ENCODE peak calls at places on chromosomes 1 and 21, in four cellular contexts. One of them, this sample, is unnamed.
A peak's percentile ranks its signal among the peaks of the same experiment; 100 is the strongest.

GRCh38 chr21:28727809-28728208 is 264.9 kb downstream of the LTN1 start:
- DNase-seq in K562: no peak
- DNase-seq in H1: no peak
- DNase-seq in A549: no peak
- DNase-seq in this sample: no peak

GRCh38 chr1:11150326-11150725 is 38.8 kb upstream of the ANGPTL7 start:
- DNase-seq in H1: no peak
- DNase-seq in K562: no peak
- DNase-seq in A549: no peak
- DNase-seq in this sample: no peak

GRCh38 chr1:45243476-45244343 is 37.3 kb upstream of the ZSWIM5 start:
- DNase-seq in K562: no peak
- DNase-seq in A549: no peak
- DNase-seq in H1: no peak
- DNase-seq in this sample: no peak

GRCh38 chr1:151133339-151133761 is 13.1 kb downstream of the SEMA6C start:
- DNase-seq in H1: no peak
- DNase-seq in K562: peak; percentile 12
- DNase-seq in A549: no peak
- DNase-seq in this sample: no peak

GRCh38 chr1:17016317-17016661 is 4.6 kb upstream of the ATP13A2 start:
- DNase-seq in A549: no peak
- DNase-seq in H1: no peak
- DNase-seq in K562: no peak
- DNase-seq in this sample: no peak

GRCh38 chr1:145785481-145785880 is 38.4 kb downstream of the RNF115 start:
- DNase-seq in A549: no peak
- DNase-seq in H1: no peak
- DNase-seq in K562: no peak
- DNase-seq in this sample: no peak

GRCh38 chr1:221921936-221922335 is 180.0 kb upstream of the DUSP10 start:
- DNase-seq in H1: no peak
- DNase-seq in A549: no peak
- DNase-seq in K562: no peak
- DNase-seq in this sample: no peak

GRCh38 chr1:205251576-205251975 is 23.8 kb downstream of the TMCC2 start:
- DNase-seq in H1: no peak
- DNase-seq in K562: no peak
- DNase-seq in A549: no peak
- DNase-seq in this sample: no peak

GRCh38 chr1:65027699-65028358 is 61.5 kb upstream of the JAK1 start:
- DNase-seq in K562: no peak
- DNase-seq in A549: no peak
- DNase-seq in H1: no peak
- DNase-seq in this sample: no peak

GRCh38 chr1:60171793-60172192 is 98.2 kb upstream of the C1orf87 start:
- DNase-seq in A549: no peak
- DNase-seq in H1: no peak
- DNase-seq in K562: no peak
- DNase-seq in this sample: no peak

GRCh38 chr1:12369258-12369657 is 139.4 kb downstream of the VPS13D start:
- DNase-seq in A549: no peak
- DNase-seq in H1: no peak
- DNase-seq in K562: no peak
- DNase-seq in this sample: peak; percentile 66

GRCh38 chr1:146032613-146033219 is 11.2 kb upstream of the HJV start:
- DNase-seq in H1: no peak
- DNase-seq in K562: peak; percentile 36
- DNase-seq in A549: no peak
- DNase-seq in this sample: peak; percentile 59

GRCh38 chr1:211735208-211736170 is 60.1 kb upstream of the NEK2 start:
- DNase-seq in K562: peak; percentile 64
- DNase-seq in H1: no peak
- DNase-seq in A549: peak; percentile 95
- DNase-seq in this sample: peak; percentile 17

GRCh38 chr1:6440198-6441126 is 15.9 kb downstream of the ESPN start:
- DNase-seq in K562: peak; percentile 97
- DNase-seq in A549: no peak
- DNase-seq in H1: no peak
- DNase-seq in this sample: peak; percentile 48

GRCh38 chr1:10649484-10650201 is 146.8 kb downstream of the CASZ1 start:
- DNase-seq in H1: no peak
- DNase-seq in K562: no peak
- DNase-seq in A549: no peak
- DNase-seq in this sample: no peak

GRCh38 chr1:57424231-57425027 is 569 bp upstream of the DAB1 start:
- DNase-seq in K562: peak; percentile 26
- DNase-seq in A549: no peak
- DNase-seq in H1: no peak
- DNase-seq in this sample: peak; percentile 9

GRCh38 chr1:150001415-150001814 is 9.1 kb downstream of the OTUD7B start:
- DNase-seq in H1: no peak
- DNase-seq in A549: no peak
- DNase-seq in K562: no peak
- DNase-seq in this sample: no peak

GRCh38 chr1:57927003-57927402 is 503.1 kb upstream of the DAB1 start:
- DNase-seq in H1: no peak
- DNase-seq in K562: no peak
- DNase-seq in A549: no peak
- DNase-seq in this sample: no peak

GRCh38 chr21:39108291-39109162 is 74.7 kb downstream of the PSMG1 start:
- DNase-seq in A549: no peak
- DNase-seq in H1: no peak
- DNase-seq in K562: no peak
- DNase-seq in this sample: no peak

GRCh38 chr1:6646499-6647148 is 22.0 kb downstream of the THAP3 start:
- DNase-seq in H1: no peak
- DNase-seq in A549: peak; percentile 28
- DNase-seq in K562: peak; percentile 51
- DNase-seq in this sample: peak; percentile 30

GRCh38 chr1:185442065-185442464 is 125.0 kb upstream of the IVNS1ABP start:
- DNase-seq in A549: no peak
- DNase-seq in H1: no peak
- DNase-seq in K562: no peak
- DNase-seq in this sample: no peak

GRCh38 chr1:43366179-43366578 is 1.6 kb downstream of the ELOVL1 start:
- DNase-seq in K562: peak; percentile 62
- DNase-seq in H1: no peak
- DNase-seq in A549: no peak
- DNase-seq in this sample: no peak

GRCh38 chr1:48916121-48917069 is 139.7 kb upstream of the BEND5 start:
- DNase-seq in H1: peak; percentile 27
- DNase-seq in A549: peak; percentile 21
- DNase-seq in K562: peak; percentile 41
- DNase-seq in this sample: peak; percentile 29

GRCh38 chr1:248858096-248858890 is 592 bp downstream of the ZNF692 start:
- DNase-seq in K562: peak; percentile 71
- DNase-seq in H1: peak; percentile 39
- DNase-seq in A549: peak; percentile 76
- DNase-seq in this sample: peak; percentile 63

GRCh38 chr1:93033029-93033428 is 46.1 kb upstream of the MTF2 start:
- DNase-seq in H1: no peak
- DNase-seq in K562: peak; percentile 52
- DNase-seq in A549: no peak
- DNase-seq in this sample: no peak

GRCh38 chr21:45019887-45020537 is 54.4 kb upstream of the ADARB1 start:
- DNase-seq in A549: no peak
- DNase-seq in H1: no peak
- DNase-seq in K562: no peak
- DNase-seq in this sample: no peak

GRCh38 chr21:40793057-40793456 is 53.9 kb downstream of the DSCAM start:
- DNase-seq in H1: no peak
- DNase-seq in K562: no peak
- DNase-seq in A549: no peak
- DNase-seq in this sample: no peak
- TF ChIP-seq PHF8 in H1: no peak
- TF ChIP-seq PHF8 in K562: no peak
- TF ChIP-seq PHF8 in A549: no peak
- TF ChIP-seq PHF8 in this sample: no peak

GRCh38 chr1:41328780-41329640 is 32.2 kb upstream of the FOXO6 start:
- DNase-seq in K562: no peak
- DNase-seq in A549: no peak
- DNase-seq in H1: no peak
- DNase-seq in this sample: no peak

GRCh38 chr1:41329662-41330587 is 31.3 kb upstream of the FOXO6 start:
- DNase-seq in K562: no peak
- DNase-seq in H1: no peak
- DNase-seq in A549: no peak
- DNase-seq in this sample: no peak

GRCh38 chr1:41331546-41331917 is 29.7 kb upstream of the FOXO6 start:
- DNase-seq in H1: no peak
- DNase-seq in A549: no peak
- DNase-seq in K562: no peak
- DNase-seq in this sample: no peak

GRCh38 chr1:41330588-41331545 is 30.4 kb upstream of the FOXO6 start:
- DNase-seq in K562: peak; percentile 61
- DNase-seq in H1: peak; percentile 43
- DNase-seq in A549: no peak
- DNase-seq in this sample: no peak

DNA sequence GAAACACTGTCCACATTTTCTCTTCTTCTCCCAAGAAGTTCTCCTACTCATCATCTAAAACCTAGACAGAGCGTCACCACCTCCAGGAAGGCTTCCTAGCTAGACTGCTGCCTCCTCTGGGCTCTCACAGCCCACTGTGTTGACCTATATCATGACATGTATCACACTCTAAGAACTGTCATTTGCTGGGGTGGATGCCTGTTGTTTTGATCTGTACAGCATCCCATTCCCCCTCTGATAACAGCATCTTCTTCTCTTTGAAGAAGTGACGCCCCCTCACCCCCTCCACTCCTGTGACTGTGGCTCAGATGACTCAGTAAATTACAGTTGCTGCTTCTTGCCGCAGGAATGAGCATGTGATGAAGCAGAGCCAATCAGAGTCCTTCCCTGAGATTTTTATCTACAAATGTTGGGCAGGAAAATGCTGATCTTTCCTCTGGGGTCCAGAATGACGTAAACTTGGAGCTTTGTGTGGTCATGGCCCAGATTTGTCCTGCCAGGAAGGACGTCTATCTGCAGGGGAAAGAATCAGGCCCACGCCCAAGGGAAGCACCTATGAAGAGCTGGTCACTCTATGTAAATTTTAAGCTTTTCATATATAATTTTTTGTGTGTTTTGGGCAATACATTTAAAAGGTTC is 28.0 kb upstream of the FOXO6 start:
- DNase-seq in A549: no peak
- DNase-seq in H1: no peak
- DNase-seq in K562: peak; percentile 65
- DNase-seq in this sample: peak; percentile 16
- TF ChIP-seq PHF8 in A549: no peak
- TF ChIP-seq PHF8 in H1: no peak
- TF ChIP-seq PHF8 in K562: no peak
- TF ChIP-seq PHF8 in this sample: no peak

DNA sequence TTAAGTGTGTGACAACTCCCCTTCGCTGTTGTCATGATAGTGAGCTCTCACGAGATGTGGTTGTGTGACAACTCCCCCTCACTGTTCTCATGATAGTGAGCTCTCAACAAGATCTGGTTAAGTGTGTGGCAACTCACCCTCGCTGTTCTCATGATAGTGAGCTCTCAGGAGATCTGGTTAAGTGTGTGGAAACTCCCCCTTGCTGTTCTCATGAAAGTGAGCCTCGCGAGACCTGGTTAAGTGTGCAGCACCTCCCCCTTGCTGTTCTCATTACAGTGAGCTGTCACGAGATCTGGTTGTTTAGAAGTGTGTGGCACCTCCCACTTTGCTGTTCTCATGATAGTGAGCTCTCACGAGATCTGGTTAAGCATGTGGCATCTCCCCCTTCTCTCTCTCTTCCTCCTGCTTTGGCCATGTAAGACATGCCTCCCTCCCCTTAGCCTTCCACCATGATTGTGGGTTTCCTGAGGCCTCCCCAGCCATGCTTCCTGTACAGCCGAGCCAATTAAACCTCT is 25.1 kb upstream of the LSS start:
- DNase-seq in H1: no peak
- DNase-seq in A549: no peak
- DNase-seq in K562: peak; percentile 40
- DNase-seq in this sample: no peak
- TF ChIP-seq PHF8 in H1: no peak
- TF ChIP-seq PHF8 in A549: no peak
- TF ChIP-seq PHF8 in K562: no peak
- TF ChIP-seq PHF8 in this sample: no peak

GRCh38 chr1:200182701-200183100 is 155.2 kb downstream of the NR5A2 start:
- DNase-seq in K562: no peak
- DNase-seq in H1: no peak
- DNase-seq in A549: no peak
- DNase-seq in this sample: no peak

GRCh38 chr1:200179126-200179780 is 151.7 kb downstream of the NR5A2 start:
- DNase-seq in A549: no peak
- DNase-seq in K562: no peak
- DNase-seq in H1: no peak
- DNase-seq in this sample: no peak

GRCh38 chr1:200179781-200180160 is 152.3 kb downstream of the NR5A2 start:
- DNase-seq in H1: no peak
- DNase-seq in K562: no peak
- DNase-seq in A549: no peak
- DNase-seq in this sample: no peak

GRCh38 chr1:200181861-200182260 is 154.4 kb downstream of the NR5A2 start:
- DNase-seq in K562: no peak
- DNase-seq in H1: no peak
- DNase-seq in A549: no peak
- DNase-seq in this sample: no peak

GRCh38 chr1:200180821-200181220 is 153.3 kb downstream of the NR5A2 start:
- DNase-seq in A549: peak; percentile 40
- DNase-seq in K562: no peak
- DNase-seq in H1: no peak
- DNase-seq in this sample: no peak
- TF ChIP-seq PHF8 in A549: no peak
- TF ChIP-seq PHF8 in K562: no peak
- TF ChIP-seq PHF8 in H1: no peak
- TF ChIP-seq PHF8 in this sample: no peak

This sample was measured in HepG2.